ENCODE peak calls at places on chromosomes 4 and X, in eight cellular contexts. One of them, this sample, is unnamed.

GRCh38 chr4:167177925-167178324 is 56.4 kb downstream of the SPOCK3 start:
- DNase-seq in fibroblast of lung: no peak
- DNase-seq in mucosa of descending colon: no peak
- DNase-seq in GM23248: no peak
- DNase-seq in psoas muscle: no peak
- DNase-seq in aorta: no peak
- DNase-seq in uterus: no peak
- DNase-seq in cardiac muscle cell: no peak
- DNase-seq in this sample: no peak

GRCh38 chr4:6198768-6199343 is 1.5 kb downstream of the JAKMIP1 start:
- DNase-seq in fibroblast of lung: peak; percentile 5
- DNase-seq in mucosa of descending colon: no peak
- DNase-seq in GM23248: no peak
- DNase-seq in psoas muscle: no peak
- DNase-seq in aorta: no peak
- DNase-seq in uterus: no peak
- DNase-seq in cardiac muscle cell: peak; percentile 25
- DNase-seq in this sample: no peak

GRCh38 chr4:146415829-146416228 is 105.9 kb downstream of the SLC10A7 start:
- DNase-seq in fibroblast of lung: no peak
- DNase-seq in mucosa of descending colon: no peak
- DNase-seq in GM23248: no peak
- DNase-seq in psoas muscle: no peak
- DNase-seq in aorta: no peak
- DNase-seq in uterus: no peak
- DNase-seq in cardiac muscle cell: no peak
- DNase-seq in this sample: no peak

GRCh38 chr4:68372588-68372987 is 22.7 kb upstream of the YTHDC1 start:
- DNase-seq in fibroblast of lung: no peak
- DNase-seq in mucosa of descending colon: no peak
- DNase-seq in GM23248: peak; percentile 60
- DNase-seq in psoas muscle: no peak
- DNase-seq in aorta: no peak
- DNase-seq in uterus: no peak
- DNase-seq in cardiac muscle cell: no peak
- DNase-seq in this sample: no peak

GRCh38 chrX:103063918-103064434 is at the start of gene BEX1:
- DNase-seq in fibroblast of lung: peak; percentile 32
- DNase-seq in mucosa of descending colon: no peak
- DNase-seq in GM23248: peak; percentile 69
- DNase-seq in psoas muscle: no peak
- DNase-seq in aorta: peak; percentile 78
- DNase-seq in uterus: peak; percentile 46
- DNase-seq in cardiac muscle cell: peak; percentile 87
- DNase-seq in this sample: no peak

GRCh38 chr4:176539785-176540175 is 220.0 kb downstream of the SPCS3 start:
- DNase-seq in fibroblast of lung: peak; percentile 43
- DNase-seq in mucosa of descending colon: no peak
- DNase-seq in GM23248: peak; percentile 38
- DNase-seq in psoas muscle: no peak
- DNase-seq in aorta: no peak
- DNase-seq in uterus: no peak
- DNase-seq in cardiac muscle cell: no peak
- DNase-seq in this sample: no peak

GRCh38 chr4:149831656-149832208 is 16.1 kb upstream of the IQCM start:
- DNase-seq in fibroblast of lung: no peak
- DNase-seq in mucosa of descending colon: no peak
- DNase-seq in GM23248: no peak
- DNase-seq in psoas muscle: no peak
- DNase-seq in aorta: no peak
- DNase-seq in uterus: no peak
- DNase-seq in cardiac muscle cell: no peak
- DNase-seq in this sample: no peak

GRCh38 chrX:46572295-46572936 is 1.1 kb upstream of the CHST7 start:
- DNase-seq in fibroblast of lung: no peak
- DNase-seq in mucosa of descending colon: no peak
- DNase-seq in GM23248: peak; percentile 16
- DNase-seq in psoas muscle: no peak
- DNase-seq in aorta: no peak
- DNase-seq in uterus: no peak
- DNase-seq in cardiac muscle cell: no peak
- DNase-seq in this sample: no peak

GRCh38 chr4:77586953-77587383 is 18.7 kb upstream of the CXCL13 start:
- DNase-seq in fibroblast of lung: no peak
- DNase-seq in mucosa of descending colon: no peak
- DNase-seq in GM23248: peak; percentile 60
- DNase-seq in psoas muscle: no peak
- DNase-seq in aorta: no peak
- DNase-seq in uterus: no peak
- DNase-seq in cardiac muscle cell: peak; percentile 60
- DNase-seq in this sample: no peak

GRCh38 chr4:168605411-168605810 is 108.6 kb downstream of the PALLD start:
- DNase-seq in fibroblast of lung: peak; percentile 66
- DNase-seq in mucosa of descending colon: no peak
- DNase-seq in GM23248: peak; percentile 81
- DNase-seq in psoas muscle: peak; percentile 24
- DNase-seq in aorta: no peak
- DNase-seq in uterus: no peak
- DNase-seq in cardiac muscle cell: peak; percentile 61
- DNase-seq in this sample: no peak

GRCh38 chr4:74962584-74962983 is 29.7 kb downstream of the PARM1 start:
- DNase-seq in fibroblast of lung: no peak
- DNase-seq in mucosa of descending colon: no peak
- DNase-seq in GM23248: no peak
- DNase-seq in psoas muscle: no peak
- DNase-seq in aorta: no peak
- DNase-seq in uterus: no peak
- DNase-seq in cardiac muscle cell: no peak
- DNase-seq in this sample: no peak

GRCh38 chr4:72846280-72847111 is 223.0 kb downstream of the COX18 start:
- DNase-seq in fibroblast of lung: no peak
- DNase-seq in mucosa of descending colon: no peak
- DNase-seq in GM23248: peak; percentile 17
- DNase-seq in psoas muscle: no peak
- DNase-seq in aorta: no peak
- DNase-seq in uterus: no peak
- DNase-seq in cardiac muscle cell: peak; percentile 35
- DNase-seq in this sample: no peak

GRCh38 chrX:119481218-119481875 is 13.1 kb downstream of the SLC25A5 start:
- DNase-seq in fibroblast of lung: no peak
- DNase-seq in mucosa of descending colon: no peak
- DNase-seq in GM23248: no peak
- DNase-seq in psoas muscle: no peak
- DNase-seq in aorta: peak; percentile 59
- DNase-seq in uterus: no peak
- DNase-seq in cardiac muscle cell: peak; percentile 44
- DNase-seq in this sample: no peak

GRCh38 chr4:25827373-25827772 is 35.4 kb downstream of the SEL1L3 start:
- DNase-seq in fibroblast of lung: no peak
- DNase-seq in mucosa of descending colon: no peak
- DNase-seq in GM23248: no peak
- DNase-seq in psoas muscle: peak; percentile 55
- DNase-seq in aorta: no peak
- DNase-seq in uterus: no peak
- DNase-seq in cardiac muscle cell: no peak
- DNase-seq in this sample: no peak

GRCh38 chr4:165152527-165152926 is 39.9 kb upstream of the TMEM192 start:
- DNase-seq in fibroblast of lung: peak; percentile 50
- DNase-seq in mucosa of descending colon: no peak
- DNase-seq in GM23248: peak; percentile 26
- DNase-seq in psoas muscle: no peak
- DNase-seq in aorta: no peak
- DNase-seq in uterus: no peak
- DNase-seq in cardiac muscle cell: peak; percentile 85
- DNase-seq in this sample: no peak

GRCh38 chr4:165154482-165154881 is 41.8 kb upstream of the TMEM192 start:
- DNase-seq in fibroblast of lung: no peak
- DNase-seq in mucosa of descending colon: no peak
- DNase-seq in GM23248: no peak
- DNase-seq in psoas muscle: no peak
- DNase-seq in aorta: no peak
- DNase-seq in uterus: no peak
- DNase-seq in cardiac muscle cell: no peak
- DNase-seq in this sample: no peak

GRCh38 chr4:165151734-165152133 is 39.1 kb upstream of the TMEM192 start:
- DNase-seq in fibroblast of lung: peak; percentile 15
- DNase-seq in mucosa of descending colon: no peak
- DNase-seq in GM23248: peak; percentile 20
- DNase-seq in psoas muscle: no peak
- DNase-seq in aorta: no peak
- DNase-seq in uterus: no peak
- DNase-seq in cardiac muscle cell: no peak
- DNase-seq in this sample: no peak

DNA sequence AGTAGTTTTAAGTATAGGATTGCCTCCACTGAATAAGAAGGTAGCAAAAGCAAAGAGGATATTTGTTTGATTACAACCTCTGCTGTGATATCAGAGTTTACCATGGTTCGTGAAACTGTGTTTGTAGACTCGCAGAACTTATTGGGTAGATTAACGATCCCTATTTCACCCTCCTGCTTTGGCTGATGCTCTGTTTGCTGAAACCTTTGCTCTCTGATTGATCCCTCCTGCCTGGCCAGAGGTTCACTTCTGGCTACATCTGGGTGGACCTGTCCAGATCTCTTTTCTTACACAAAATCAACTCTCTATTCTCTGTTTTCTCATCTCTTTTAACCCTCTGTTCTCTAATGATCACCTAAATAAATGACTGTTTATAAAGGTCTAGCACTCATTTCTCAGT is 37.9 kb upstream of the TMEM192 start:
- DNase-seq in fibroblast of lung: no peak
- DNase-seq in mucosa of descending colon: no peak
- DNase-seq in GM23248: no peak
- DNase-seq in psoas muscle: no peak
- DNase-seq in aorta: no peak
- DNase-seq in uterus: no peak
- DNase-seq in cardiac muscle cell: no peak
- DNase-seq in this sample: no peak
- H3K9me3 ChIP-seq in fibroblast of lung: no peaks in the 10 kb centered on the region
- H3K9me3 ChIP-seq in mucosa of descending colon: no peaks in the 10 kb centered on the region
- H3K9me3 ChIP-seq in GM23248: no peaks in the 10 kb centered on the region
- H3K9me3 ChIP-seq in psoas muscle: no peaks in the 10 kb centered on the region
- H3K9me3 ChIP-seq in aorta: no peaks in the 10 kb centered on the region
- H3K9me3 ChIP-seq in uterus: no peaks in the 10 kb centered on the region
- H3K9me3 ChIP-seq in cardiac muscle cell: no peaks in the 10 kb centered on the region
- H3K9me3 ChIP-seq in this sample: no peaks in the 10 kb centered on the region

GRCh38 chr4:893276-893994 is 38.7 kb downstream of the GAK start:
- DNase-seq in fibroblast of lung: no peak
- DNase-seq in mucosa of descending colon: no peak
- DNase-seq in GM23248: no peak
- DNase-seq in psoas muscle: no peak
- DNase-seq in aorta: no peak
- DNase-seq in uterus: no peak
- DNase-seq in cardiac muscle cell: no peak
- DNase-seq in this sample: no peak

GRCh38 chr4:893995-894705 is 38.0 kb downstream of the GAK start:
- DNase-seq in fibroblast of lung: no peak
- DNase-seq in mucosa of descending colon: no peak
- DNase-seq in GM23248: no peak
- DNase-seq in psoas muscle: no peak
- DNase-seq in aorta: no peak
- DNase-seq in uterus: no peak
- DNase-seq in cardiac muscle cell: no peak
- DNase-seq in this sample: no peak

GRCh38 chr4:896216-896615 is 35.9 kb downstream of the GAK start:
- DNase-seq in fibroblast of lung: no peak
- DNase-seq in mucosa of descending colon: no peak
- DNase-seq in GM23248: no peak
- DNase-seq in psoas muscle: no peak
- DNase-seq in aorta: no peak
- DNase-seq in uterus: no peak
- DNase-seq in cardiac muscle cell: no peak
- DNase-seq in this sample: no peak

GRCh38 chr4:896630-897029 is 35.5 kb downstream of the GAK start:
- DNase-seq in fibroblast of lung: no peak
- DNase-seq in mucosa of descending colon: peak; percentile 47
- DNase-seq in GM23248: no peak
- DNase-seq in psoas muscle: no peak
- DNase-seq in aorta: no peak
- DNase-seq in uterus: no peak
- DNase-seq in cardiac muscle cell: no peak
- DNase-seq in this sample: no peak

GRCh38 chr4:895596-895995 is 36.5 kb downstream of the GAK start:
- DNase-seq in fibroblast of lung: no peak
- DNase-seq in mucosa of descending colon: no peak
- DNase-seq in GM23248: no peak
- DNase-seq in psoas muscle: no peak
- DNase-seq in aorta: no peak
- DNase-seq in uterus: no peak
- DNase-seq in cardiac muscle cell: no peak
- DNase-seq in this sample: no peak
- H3K36me3 ChIP-seq in fibroblast of lung: peaks cover 22% of the 10 kb centered on the region
- H3K36me3 ChIP-seq in mucosa of descending colon: peaks cover 4% of the 10 kb centered on the region
- H3K36me3 ChIP-seq in GM23248: no peaks in the 10 kb centered on the region
- H3K36me3 ChIP-seq in psoas muscle: no peaks in the 10 kb centered on the region
- H3K36me3 ChIP-seq in aorta: no peaks in the 10 kb centered on the region
- H3K36me3 ChIP-seq in uterus: no peaks in the 10 kb centered on the region
- H3K36me3 ChIP-seq in cardiac muscle cell: no peaks in the 10 kb centered on the region
- H3K36me3 ChIP-seq in this sample: peaks cover 46% of the 10 kb centered on the region

GRCh38 chrX:108737754-108738153 is 1.4 kb upstream of the IRS4 start:
- DNase-seq in fibroblast of lung: no peak
- DNase-seq in mucosa of descending colon: no peak
- DNase-seq in GM23248: no peak
- DNase-seq in psoas muscle: no peak
- DNase-seq in aorta: no peak
- DNase-seq in uterus: no peak
- DNase-seq in cardiac muscle cell: no peak
- DNase-seq in this sample: no peak

GRCh38 chrX:108735087-108735679 is 1.2 kb downstream of the IRS4 start:
- DNase-seq in fibroblast of lung: no peak
- DNase-seq in mucosa of descending colon: no peak
- DNase-seq in GM23248: no peak
- DNase-seq in psoas muscle: no peak
- DNase-seq in aorta: no peak
- DNase-seq in uterus: no peak
- DNase-seq in cardiac muscle cell: no peak
- DNase-seq in this sample: no peak

GRCh38 chrX:108736509-108737479 is at the start of gene IRS4:
- DNase-seq in fibroblast of lung: no peak
- DNase-seq in mucosa of descending colon: no peak
- DNase-seq in GM23248: peak; percentile 36
- DNase-seq in psoas muscle: no peak
- DNase-seq in aorta: peak; percentile 72
- DNase-seq in uterus: peak; percentile 33
- DNase-seq in cardiac muscle cell: peak; percentile 27
- DNase-seq in this sample: no peak

GRCh38 chrX:108734426-108734825 is 1.9 kb downstream of the IRS4 start:
- DNase-seq in fibroblast of lung: no peak
- DNase-seq in mucosa of descending colon: no peak
- DNase-seq in GM23248: no peak
- DNase-seq in psoas muscle: no peak
- DNase-seq in aorta: no peak
- DNase-seq in uterus: no peak
- DNase-seq in cardiac muscle cell: no peak
- DNase-seq in this sample: no peak

GRCh38 chrX:108735680-108736508 is 469 bp downstream of the IRS4 start:
- DNase-seq in fibroblast of lung: peak; percentile 1
- DNase-seq in mucosa of descending colon: no peak
- DNase-seq in GM23248: peak; percentile 32
- DNase-seq in psoas muscle: no peak
- DNase-seq in aorta: peak; percentile 68
- DNase-seq in uterus: no peak
- DNase-seq in cardiac muscle cell: peak; percentile 12
- DNase-seq in this sample: no peak
- H3K4me3 ChIP-seq in fibroblast of lung: peak overlapping the region; percentile 41
- H3K4me3 ChIP-seq in mucosa of descending colon: no peak overlapping the region
- H3K4me3 ChIP-seq in GM23248: peak overlapping the region; percentile 57
- H3K4me3 ChIP-seq in psoas muscle: peak overlapping the region; percentile 57
- H3K4me3 ChIP-seq in aorta: peak overlapping the region; percentile 27
- H3K4me3 ChIP-seq in uterus: peak overlapping the region; percentile 34
- H3K4me3 ChIP-seq in cardiac muscle cell: peak overlapping the region; percentile 53
- H3K4me3 ChIP-seq in this sample: peak overlapping the region; percentile 26

GRCh38 chr4:170374770-170375169 is 285.0 kb upstream of the AADAT start:
- DNase-seq in fibroblast of lung: no peak
- DNase-seq in mucosa of descending colon: no peak
- DNase-seq in GM23248: peak; percentile 43
- DNase-seq in psoas muscle: no peak
- DNase-seq in aorta: no peak
- DNase-seq in uterus: no peak
- DNase-seq in cardiac muscle cell: no peak
- DNase-seq in this sample: no peak
- H3K9me3 ChIP-seq in fibroblast of lung: no peaks in the 10 kb centered on the region
- H3K9me3 ChIP-seq in mucosa of descending colon: peaks cover 3% of the 10 kb centered on the region
- H3K9me3 ChIP-seq in GM23248: no peaks in the 10 kb centered on the region
- H3K9me3 ChIP-seq in psoas muscle: peaks cover 29% of the 10 kb centered on the region
- H3K9me3 ChIP-seq in aorta: peaks cover 7% of the 10 kb centered on the region
- H3K9me3 ChIP-seq in uterus: peaks cover 3% of the 10 kb centered on the region
- H3K9me3 ChIP-seq in cardiac muscle cell: no peaks in the 10 kb centered on the region
- H3K9me3 ChIP-seq in this sample: no peaks in the 10 kb centered on the region

This sample was measured in right atrium auricular region.